ENCODE peak calls at places on chromosomes 5 and 9, in five cellular contexts. One of them, this sample, is unnamed.

GRCh38 chr9:99732715-99733114 is 89.0 kb upstream of the NR4A3 start:
- DNase-seq in kidney epithelial cell: no peak
- DNase-seq in uterus: no peak
- DNase-seq in astrocyte of the spinal cord: no peak
- DNase-seq in upper lobe of right lung: no peak
- DNase-seq in this sample: peak

GRCh38 chr5:57675236-57675635 is 192.6 kb upstream of the ACTBL2 start:
- DNase-seq in astrocyte of the spinal cord: peak
- DNase-seq in uterus: no peak
- DNase-seq in upper lobe of right lung: no peak
- DNase-seq in kidney epithelial cell: no peak
- DNase-seq in this sample: no peak

GRCh38 chr5:148768801-148769415 is 57.5 kb upstream of the ADRB2 start:
- DNase-seq in kidney epithelial cell: no peak
- DNase-seq in upper lobe of right lung: no peak
- DNase-seq in uterus: no peak
- DNase-seq in astrocyte of the spinal cord: no peak
- DNase-seq in this sample: no peak

GRCh38 chr9:131405429-131405828 is 11.5 kb downstream of the PRRC2B start:
- DNase-seq in uterus: no peak
- DNase-seq in upper lobe of right lung: no peak
- DNase-seq in astrocyte of the spinal cord: peak
- DNase-seq in kidney epithelial cell: no peak
- DNase-seq in this sample: peak

GRCh38 chr9:128892223-128892892 is 10.4 kb downstream of the LRRC8A start:
- DNase-seq in upper lobe of right lung: peak
- DNase-seq in uterus: peak
- DNase-seq in astrocyte of the spinal cord: peak
- DNase-seq in kidney epithelial cell: no peak
- DNase-seq in this sample: peak

GRCh38 chr9:115615821-115616665 is 498.1 kb upstream of the TNC start:
- DNase-seq in astrocyte of the spinal cord: peak
- DNase-seq in uterus: no peak
- DNase-seq in upper lobe of right lung: no peak
- DNase-seq in kidney epithelial cell: peak
- DNase-seq in this sample: peak

GRCh38 chr5:125317546-125317995 is 571.1 kb upstream of the ZNF608 start:
- DNase-seq in astrocyte of the spinal cord: no peak
- DNase-seq in upper lobe of right lung: no peak
- DNase-seq in uterus: no peak
- DNase-seq in kidney epithelial cell: no peak
- DNase-seq in this sample: no peak

GRCh38 chr5:16615737-16616535 is 861 bp downstream of the RETREG1 start:
- DNase-seq in astrocyte of the spinal cord: no peak
- DNase-seq in kidney epithelial cell: no peak
- DNase-seq in uterus: no peak
- DNase-seq in upper lobe of right lung: no peak
- DNase-seq in this sample: no peak

GRCh38 chr5:32585122-32585445 is 273 bp upstream of the SUB1 start:
- DNase-seq in kidney epithelial cell: no peak
- DNase-seq in upper lobe of right lung: no peak
- DNase-seq in astrocyte of the spinal cord: no peak
- DNase-seq in uterus: no peak
- DNase-seq in this sample: no peak

GRCh38 chr5:135310328-135310989 is 88.6 kb downstream of the MACROH2A1 start:
- DNase-seq in uterus: no peak
- DNase-seq in upper lobe of right lung: no peak
- DNase-seq in kidney epithelial cell: no peak
- DNase-seq in astrocyte of the spinal cord: peak
- DNase-seq in this sample: peak

GRCh38 chr5:125032286-125032685 is 285.8 kb upstream of the ZNF608 start:
- DNase-seq in astrocyte of the spinal cord: no peak
- DNase-seq in upper lobe of right lung: no peak
- DNase-seq in kidney epithelial cell: no peak
- DNase-seq in uterus: no peak
- DNase-seq in this sample: peak

GRCh38 chr5:142540774-142541466 is 145.0 kb downstream of the FGF1 start:
- DNase-seq in astrocyte of the spinal cord: peak
- DNase-seq in upper lobe of right lung: no peak
- DNase-seq in kidney epithelial cell: no peak
- DNase-seq in uterus: peak
- DNase-seq in this sample: peak

GRCh38 chr9:129351642-129352151 is 173.6 kb upstream of the IER5L start:
- DNase-seq in upper lobe of right lung: no peak
- DNase-seq in astrocyte of the spinal cord: no peak
- DNase-seq in kidney epithelial cell: no peak
- DNase-seq in uterus: peak
- DNase-seq in this sample: no peak

GRCh38 chr9:16413509-16414016 is 456.9 kb downstream of the BNC2 start:
- DNase-seq in uterus: peak
- DNase-seq in astrocyte of the spinal cord: peak
- DNase-seq in upper lobe of right lung: no peak
- DNase-seq in kidney epithelial cell: peak
- DNase-seq in this sample: peak

GRCh38 chr9:125843646-125844045 is 96.5 kb downstream of the PBX3 start:
- DNase-seq in uterus: no peak
- DNase-seq in astrocyte of the spinal cord: peak
- DNase-seq in upper lobe of right lung: no peak
- DNase-seq in kidney epithelial cell: no peak
- DNase-seq in this sample: peak

GRCh38 chr5:125870271-125870670 is 552.9 kb upstream of the GRAMD2B start:
- DNase-seq in kidney epithelial cell: no peak
- DNase-seq in astrocyte of the spinal cord: peak
- DNase-seq in uterus: no peak
- DNase-seq in upper lobe of right lung: no peak
- DNase-seq in this sample: no peak

GRCh38 chr9:34518110-34518616 is 4.6 kb downstream of the ENHO start:
- DNase-seq in upper lobe of right lung: no peak
- DNase-seq in uterus: no peak
- DNase-seq in kidney epithelial cell: no peak
- DNase-seq in astrocyte of the spinal cord: no peak
- DNase-seq in this sample: no peak

GRCh38 chr5:38051711-38052508 is 206.4 kb upstream of the EGFLAM start:
- DNase-seq in kidney epithelial cell: no peak
- DNase-seq in upper lobe of right lung: no peak
- DNase-seq in astrocyte of the spinal cord: no peak
- DNase-seq in uterus: no peak
- DNase-seq in this sample: no peak

GRCh38 chr9:95004452-95005275 is 278.2 kb downstream of the AOPEP start:
- DNase-seq in uterus: peak
- DNase-seq in astrocyte of the spinal cord: no peak
- DNase-seq in kidney epithelial cell: no peak
- DNase-seq in upper lobe of right lung: peak
- DNase-seq in this sample: no peak

GRCh38 chr5:124922255-124922975 is 176.0 kb upstream of the ZNF608 start:
- DNase-seq in astrocyte of the spinal cord: no peak
- DNase-seq in kidney epithelial cell: no peak
- DNase-seq in upper lobe of right lung: no peak
- DNase-seq in uterus: no peak
- DNase-seq in this sample: no peak

GRCh38 chr5:97489010-97489840 is 306.2 kb upstream of the RIOK2 start:
- DNase-seq in kidney epithelial cell: no peak
- DNase-seq in uterus: no peak
- DNase-seq in astrocyte of the spinal cord: no peak
- DNase-seq in upper lobe of right lung: no peak
- DNase-seq in this sample: no peak

GRCh38 chr5:100249870-100250269 is 285.3 kb upstream of the FAM174A start:
- DNase-seq in upper lobe of right lung: no peak
- DNase-seq in uterus: no peak
- DNase-seq in astrocyte of the spinal cord: no peak
- DNase-seq in kidney epithelial cell: no peak
- DNase-seq in this sample: no peak

GRCh38 chr5:78320461-78320860 is 26.0 kb upstream of the AP3B1 start:
- DNase-seq in upper lobe of right lung: no peak
- DNase-seq in kidney epithelial cell: no peak
- DNase-seq in uterus: no peak
- DNase-seq in astrocyte of the spinal cord: peak
- DNase-seq in this sample: peak

GRCh38 chr5:134825212-134825611 is 20.6 kb upstream of the C5orf24 start:
- DNase-seq in uterus: no peak
- DNase-seq in kidney epithelial cell: no peak
- DNase-seq in upper lobe of right lung: no peak
- DNase-seq in astrocyte of the spinal cord: no peak
- DNase-seq in this sample: peak

GRCh38 chr5:135232958-135233357 is 166.1 kb downstream of the MACROH2A1 start:
- DNase-seq in upper lobe of right lung: peak
- DNase-seq in kidney epithelial cell: no peak
- DNase-seq in uterus: no peak
- DNase-seq in astrocyte of the spinal cord: no peak
- DNase-seq in this sample: no peak

GRCh38 chr5:79416499-79416898 is 97.4 kb downstream of the HOMER1 start:
- DNase-seq in uterus: no peak
- DNase-seq in astrocyte of the spinal cord: peak
- DNase-seq in upper lobe of right lung: no peak
- DNase-seq in kidney epithelial cell: no peak
- DNase-seq in this sample: no peak

GRCh38 chr5:96384353-96384752 is 48.7 kb downstream of the PCSK1 start:
- DNase-seq in astrocyte of the spinal cord: peak
- DNase-seq in kidney epithelial cell: peak
- DNase-seq in uterus: no peak
- DNase-seq in upper lobe of right lung: no peak
- DNase-seq in this sample: peak

DNA sequence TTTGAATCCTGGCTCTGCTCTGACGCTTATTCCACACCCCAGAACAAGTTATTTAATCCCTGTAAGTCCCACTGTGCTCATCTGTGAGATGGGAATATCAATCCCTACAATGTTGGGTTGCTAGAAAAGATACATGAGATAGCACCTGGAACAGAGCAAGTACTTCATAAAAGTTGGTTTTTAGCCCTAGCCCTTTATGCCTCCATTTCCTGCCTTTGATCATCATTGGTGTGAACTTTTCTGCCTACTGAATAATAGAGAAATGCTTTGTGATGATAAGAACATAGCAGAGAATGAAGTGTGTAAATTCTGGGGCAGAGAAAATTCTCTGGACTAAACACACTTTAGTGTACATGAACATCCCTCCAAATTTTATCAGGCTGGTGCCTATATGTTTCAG is 90.3 kb upstream of the RANBP6 start:
- DNase-seq in uterus: no peak
- DNase-seq in astrocyte of the spinal cord: no peak
- DNase-seq in kidney epithelial cell: no peak
- DNase-seq in upper lobe of right lung: no peak
- DNase-seq in this sample: no peak
- H3K4me3 ChIP-seq in uterus: no peak
- H3K4me3 ChIP-seq in astrocyte of the spinal cord: no peak
- H3K4me3 ChIP-seq in kidney epithelial cell: no peak
- H3K4me3 ChIP-seq in upper lobe of right lung: no peak
- H3K4me3 ChIP-seq in this sample: no peak

GRCh38 chr5:76408104-76408644 is 5.1 kb downstream of the IQGAP2 start:
- DNase-seq in upper lobe of right lung: no peak
- DNase-seq in astrocyte of the spinal cord: no peak
- DNase-seq in kidney epithelial cell: no peak
- DNase-seq in uterus: no peak
- DNase-seq in this sample: no peak
- H3K4me3 ChIP-seq in upper lobe of right lung: no peak
- H3K4me3 ChIP-seq in astrocyte of the spinal cord: no peak
- H3K4me3 ChIP-seq in kidney epithelial cell: no peak
- H3K4me3 ChIP-seq in uterus: no peak
- H3K4me3 ChIP-seq in this sample: no peak

GRCh38 chr5:88545348-88545747 is 276.7 kb upstream of the TMEM161B start:
- DNase-seq in uterus: no peak
- DNase-seq in astrocyte of the spinal cord: no peak
- DNase-seq in upper lobe of right lung: no peak
- DNase-seq in kidney epithelial cell: no peak
- DNase-seq in this sample: no peak
- H3K4me3 ChIP-seq in uterus: no peak
- H3K4me3 ChIP-seq in astrocyte of the spinal cord: no peak
- H3K4me3 ChIP-seq in upper lobe of right lung: no peak
- H3K4me3 ChIP-seq in kidney epithelial cell: no peak
- H3K4me3 ChIP-seq in this sample: no peak

GRCh38 chr9:92964607-92964975 is 17.3 kb downstream of the FGD3 start:
- DNase-seq in astrocyte of the spinal cord: no peak
- DNase-seq in kidney epithelial cell: no peak
- DNase-seq in upper lobe of right lung: peak
- DNase-seq in uterus: no peak
- DNase-seq in this sample: no peak

GRCh38 chr9:92964981-92965758 is 17.8 kb downstream of the FGD3 start:
- DNase-seq in kidney epithelial cell: no peak
- DNase-seq in upper lobe of right lung: peak
- DNase-seq in uterus: no peak
- DNase-seq in astrocyte of the spinal cord: no peak
- DNase-seq in this sample: no peak

GRCh38 chr9:92962303-92962649 is 15.0 kb downstream of the FGD3 start:
- DNase-seq in astrocyte of the spinal cord: no peak
- DNase-seq in uterus: no peak
- DNase-seq in kidney epithelial cell: no peak
- DNase-seq in upper lobe of right lung: no peak
- DNase-seq in this sample: no peak

GRCh38 chr9:92962846-92963245 is 15.5 kb downstream of the FGD3 start:
- DNase-seq in kidney epithelial cell: no peak
- DNase-seq in astrocyte of the spinal cord: no peak
- DNase-seq in uterus: no peak
- DNase-seq in upper lobe of right lung: peak
- DNase-seq in this sample: no peak

GRCh38 chr9:92963831-92964606 is 16.7 kb downstream of the FGD3 start:
- DNase-seq in kidney epithelial cell: no peak
- DNase-seq in upper lobe of right lung: peak
- DNase-seq in astrocyte of the spinal cord: no peak
- DNase-seq in uterus: no peak
- DNase-seq in this sample: no peak
- H3K4me3 ChIP-seq in kidney epithelial cell: no peak
- H3K4me3 ChIP-seq in upper lobe of right lung: peak
- H3K4me3 ChIP-seq in astrocyte of the spinal cord: no peak
- H3K4me3 ChIP-seq in uterus: no peak
- H3K4me3 ChIP-seq in this sample: no peak

DNA sequence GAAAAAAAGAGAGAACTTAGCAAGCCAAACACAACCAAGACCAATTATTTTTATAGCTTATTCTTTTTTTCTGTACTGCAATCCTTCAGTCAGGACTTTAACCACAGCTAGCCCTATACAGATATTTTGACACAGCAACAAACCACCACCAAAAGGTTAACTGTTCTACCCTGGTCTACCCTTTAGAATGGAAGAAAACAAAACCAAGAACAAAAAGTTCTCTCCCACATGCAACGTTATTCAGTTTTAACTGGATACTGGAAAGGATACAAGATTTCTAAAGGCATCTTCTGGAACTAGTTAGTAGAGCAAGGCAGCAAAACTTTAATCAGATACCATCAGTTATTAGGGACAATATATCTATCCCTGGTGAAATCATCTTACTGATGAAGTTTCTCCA is 32.6 kb downstream of the ECPAS start:
- DNase-seq in uterus: no peak
- DNase-seq in kidney epithelial cell: no peak
- DNase-seq in upper lobe of right lung: no peak
- DNase-seq in astrocyte of the spinal cord: peak
- DNase-seq in this sample: no peak
- H3K4me3 ChIP-seq in uterus: no peak
- H3K4me3 ChIP-seq in kidney epithelial cell: no peak
- H3K4me3 ChIP-seq in upper lobe of right lung: no peak
- H3K4me3 ChIP-seq in astrocyte of the spinal cord: no peak
- H3K4me3 ChIP-seq in this sample: no peak

GRCh38 chr9:136539427-136540412 is 6.1 kb downstream of the NOTCH1 start:
- DNase-seq in astrocyte of the spinal cord: peak
- DNase-seq in kidney epithelial cell: no peak
- DNase-seq in upper lobe of right lung: peak
- DNase-seq in uterus: peak
- DNase-seq in this sample: peak
- H3K4me3 ChIP-seq in astrocyte of the spinal cord: no peak
- H3K4me3 ChIP-seq in kidney epithelial cell: no peak
- H3K4me3 ChIP-seq in upper lobe of right lung: peak
- H3K4me3 ChIP-seq in uterus: no peak
- H3K4me3 ChIP-seq in this sample: no peak